ENCODE peak calls at places on chromosomes 7 and 10, in six cellular contexts. V is mesothelial cell of epicardium, N is GM04504, E is natural killer cell, A is iris pigment epithelial cell, P is NCI-H226. D is an unnamed sample.

GRCh38 chr7:82183633-82184032 is 259.9 kb downstream of the CACNA2D1 start:
- DNase-seq in N (peak; percentile 29), V (no peak), E (no peak), A (peak; percentile 94), P (peak; percentile 93), D (peak; percentile 54)

GRCh38 chr10:9792181-9792580 is 1225.5 kb upstream of the CELF2 start:
- DNase-seq in A (peak; percentile 63), V (no peak), E (no peak), P (peak; percentile 72), N (no peak), D (peak; percentile 74)

GRCh38 chr10:121732676-121733445 is 134.6 kb upstream of the FGFR2 start:
- DNase-seq in V (no peak), P (no peak), N (no peak), A (no peak), E (no peak), D (no peak)

GRCh38 chr10:53690556-53691240 is 918.1 kb upstream of the MBL2 start:
- DNase-seq in N (no peak), V (no peak), E (no peak), P (no peak), A (no peak), D (no peak)

GRCh38 chr10:84478155-84478554 is 149.8 kb downstream of the CCSER2 start:
- DNase-seq in N (no peak), V (no peak), E (no peak), P (peak; percentile 25), A (peak; percentile 82), D (no peak)

GRCh38 chr10:69241575-69241974 is 21.4 kb downstream of the HKDC1 start:
- DNase-seq in N (peak; percentile 32), P (no peak), A (no peak), E (no peak), V (no peak), D (no peak)

GRCh38 chr10:72058989-72059842 is 29.1 kb downstream of the SPOCK2 start:
- DNase-seq in N (no peak), P (no peak), E (no peak), V (no peak), A (peak; percentile 14), D (no peak)

GRCh38 chr10:95392250-95392584 is 101.4 kb upstream of the PDLIM1 start:
- DNase-seq in E (no peak), V (no peak), N (no peak), A (no peak), P (no peak), D (no peak)

GRCh38 chr7:129078455-129078854 is 23.5 kb upstream of the TNPO3 start:
- DNase-seq in E (no peak), N (no peak), V (no peak), A (no peak), P (no peak), D (no peak)

GRCh38 chr7:111045469-111045868 is 45.5 kb upstream of the LRRN3 start:
- DNase-seq in N (no peak), E (no peak), A (peak; percentile 19), P (peak; percentile 18), V (no peak), D (no peak)

GRCh38 chr10:114427124-114427852 is 23.0 kb upstream of the AFAP1L2 start:
- DNase-seq in E (no peak), V (no peak), N (no peak), P (no peak), A (no peak), D (no peak)